ENCODE peak calls at places on chromosomes 13 and 19, in five cellular contexts. One of them, this sample, is unnamed.

GRCh38 chr13:29908917-29909755 is 58.7 kb upstream of the UBL3 start:
- DNase-seq in esophagus muscularis mucosa: no peak
- DNase-seq in stomach: no peak
- DNase-seq in HepG2: no peak
- DNase-seq in adrenal gland: no peak
- DNase-seq in this sample: no peak

GRCh38 chr19:313169-313987 is 22.2 kb upstream of the PLPP2 start:
- DNase-seq in stomach: peak
- DNase-seq in HepG2: no peak
- DNase-seq in esophagus muscularis mucosa: no peak
- DNase-seq in adrenal gland: no peak
- DNase-seq in this sample: no peak

GRCh38 chr19:23071087-23071511 is 45.7 kb upstream of the ZNF730 start:
- DNase-seq in adrenal gland: no peak
- DNase-seq in HepG2: no peak
- DNase-seq in esophagus muscularis mucosa: no peak
- DNase-seq in stomach: no peak
- DNase-seq in this sample: no peak

GRCh38 chr13:112967666-112968379 is 1.2 kb upstream of the MCF2L start:
- DNase-seq in stomach: no peak
- DNase-seq in esophagus muscularis mucosa: no peak
- DNase-seq in adrenal gland: no peak
- DNase-seq in HepG2: no peak
- DNase-seq in this sample: no peak

GRCh38 chr19:5131031-5131865 is 162.3 kb downstream of the KDM4B start:
- DNase-seq in HepG2: no peak
- DNase-seq in adrenal gland: no peak
- DNase-seq in stomach: no peak
- DNase-seq in esophagus muscularis mucosa: no peak
- DNase-seq in this sample: no peak

GRCh38 chr19:50639121-50640112 is at the start of gene SYT3:
- DNase-seq in esophagus muscularis mucosa: no peak
- DNase-seq in HepG2: no peak
- DNase-seq in adrenal gland: peak
- DNase-seq in stomach: peak
- DNase-seq in this sample: no peak

GRCh38 chr13:44868397-44868796 is 120.9 kb downstream of the NUFIP1 start:
- DNase-seq in adrenal gland: no peak
- DNase-seq in stomach: no peak
- DNase-seq in HepG2: no peak
- DNase-seq in esophagus muscularis mucosa: no peak
- DNase-seq in this sample: no peak

GRCh38 chr13:98142427-98143156 is at the start of gene FARP1:
- DNase-seq in adrenal gland: peak
- DNase-seq in HepG2: peak
- DNase-seq in stomach: peak
- DNase-seq in esophagus muscularis mucosa: no peak
- DNase-seq in this sample: peak

GRCh38 chr13:41428155-41428554 is 29.2 kb upstream of the RGCC start:
- DNase-seq in esophagus muscularis mucosa: no peak
- DNase-seq in stomach: no peak
- DNase-seq in adrenal gland: no peak
- DNase-seq in HepG2: no peak
- DNase-seq in this sample: no peak

GRCh38 chr19:16830679-16831078 is 1.5 kb downstream of the SIN3B start:
- DNase-seq in stomach: no peak
- DNase-seq in adrenal gland: peak
- DNase-seq in esophagus muscularis mucosa: no peak
- DNase-seq in HepG2: no peak
- DNase-seq in this sample: no peak
- H3K4me3 ChIP-seq in stomach: no peak
- H3K4me3 ChIP-seq in adrenal gland: no peak
- H3K4me3 ChIP-seq in esophagus muscularis mucosa: peak
- H3K4me3 ChIP-seq in HepG2: peak
- H3K4me3 ChIP-seq in this sample: no peak

DNA sequence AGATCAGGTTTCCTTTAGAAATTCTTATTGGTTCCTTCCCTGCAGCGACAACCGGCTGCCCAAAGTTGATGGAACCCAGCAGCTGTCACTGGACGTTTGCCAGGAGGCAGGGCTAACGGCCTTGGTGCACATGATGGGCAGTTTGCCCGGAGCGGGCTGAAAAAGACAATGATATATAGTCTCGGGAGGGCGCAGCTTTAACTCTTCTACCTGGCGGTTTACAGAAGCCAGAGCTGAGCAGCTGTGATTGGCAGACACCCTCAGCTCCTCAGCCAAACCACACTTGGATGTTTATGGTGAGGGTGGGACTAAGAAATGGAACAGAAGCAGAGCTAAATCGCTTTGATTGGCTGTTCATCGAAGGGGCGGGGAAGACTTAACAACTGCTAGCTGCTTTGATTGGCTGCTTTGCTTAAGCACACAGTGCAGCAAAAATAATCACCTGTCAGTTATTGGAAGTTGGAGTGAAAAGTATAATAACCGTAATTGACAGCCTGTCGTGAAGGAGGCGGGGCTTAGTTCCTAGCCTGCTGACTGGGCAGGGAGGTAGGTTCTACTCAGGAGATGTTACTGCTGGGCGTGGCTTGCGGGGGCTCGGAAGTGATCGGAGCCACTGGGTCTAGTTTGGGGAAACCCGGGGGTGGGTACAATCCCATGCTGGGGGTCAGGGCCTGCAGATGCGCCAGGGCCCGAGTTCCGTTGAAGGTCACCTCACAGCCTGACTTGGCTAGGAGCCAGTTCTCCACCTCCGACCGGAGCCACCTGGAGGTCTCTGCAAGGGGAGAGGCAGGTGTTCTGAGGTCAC is 7.5 kb downstream of the EMP3 start:
- DNase-seq in adrenal gland: peak
- DNase-seq in stomach: peak
- DNase-seq in HepG2: peak
- DNase-seq in esophagus muscularis mucosa: peak
- DNase-seq in this sample: peak
- TF ChIP-seq POLR2A in adrenal gland: no peak
- TF ChIP-seq POLR2A in stomach: no peak
- TF ChIP-seq POLR2A in HepG2: no peak
- TF ChIP-seq POLR2A in esophagus muscularis mucosa: no peak
- TF ChIP-seq POLR2A in this sample: no peak

DNA sequence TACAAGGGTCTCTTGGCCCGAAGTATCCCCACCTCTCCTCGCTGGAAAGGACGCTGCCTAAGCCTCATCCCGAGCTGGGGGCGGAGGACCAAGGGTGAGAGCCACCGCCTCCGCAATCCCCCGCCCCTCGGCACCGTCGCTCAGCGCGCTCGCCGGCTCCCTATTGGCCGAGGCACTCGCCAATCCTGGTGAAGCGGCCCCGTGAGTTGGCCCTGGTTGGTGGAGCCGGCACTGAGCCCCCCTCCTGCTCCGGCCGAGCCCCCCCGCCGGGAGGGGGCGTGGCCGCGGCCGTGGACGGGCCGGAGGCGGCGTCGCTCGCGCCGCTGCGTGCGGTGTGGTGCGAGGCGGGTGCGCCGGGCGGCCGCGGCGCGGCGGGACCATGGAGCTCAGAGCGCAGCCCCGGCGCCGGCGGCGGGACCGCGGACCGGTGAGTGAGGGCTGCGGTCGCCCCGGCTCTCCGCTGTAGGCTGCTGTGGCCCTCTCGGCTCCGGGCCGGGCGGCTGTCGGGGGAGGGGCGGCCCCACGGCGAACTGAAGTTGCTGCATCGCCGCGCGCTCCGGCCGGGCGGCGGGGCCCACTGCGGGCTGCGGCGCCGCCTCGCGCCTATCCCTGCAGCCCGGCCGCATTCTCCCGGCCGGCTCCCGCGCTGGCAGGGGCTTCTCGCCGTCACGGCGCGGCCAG is at the start of gene WASF3:
- DNase-seq in HepG2: peak
- DNase-seq in esophagus muscularis mucosa: peak
- DNase-seq in adrenal gland: peak
- DNase-seq in stomach: peak
- DNase-seq in this sample: peak
- H3K4me3 ChIP-seq in HepG2: peak
- H3K4me3 ChIP-seq in esophagus muscularis mucosa: peak
- H3K4me3 ChIP-seq in adrenal gland: peak
- H3K4me3 ChIP-seq in stomach: peak
- H3K4me3 ChIP-seq in this sample: peak

GRCh38 chr19:44753619-44753931 is 5.1 kb downstream of the BCL3 start:
- DNase-seq in adrenal gland: no peak
- DNase-seq in stomach: no peak
- DNase-seq in esophagus muscularis mucosa: no peak
- DNase-seq in HepG2: no peak
- DNase-seq in this sample: no peak

GRCh38 chr19:44752123-44752815 is 3.8 kb downstream of the BCL3 start:
- DNase-seq in HepG2: no peak
- DNase-seq in esophagus muscularis mucosa: no peak
- DNase-seq in adrenal gland: no peak
- DNase-seq in stomach: no peak
- DNase-seq in this sample: no peak

GRCh38 chr19:44754743-44755066 is 6.2 kb downstream of the BCL3 start:
- DNase-seq in esophagus muscularis mucosa: no peak
- DNase-seq in adrenal gland: no peak
- DNase-seq in HepG2: no peak
- DNase-seq in stomach: no peak
- DNase-seq in this sample: no peak

GRCh38 chr19:44753932-44754742 is 5.6 kb downstream of the BCL3 start:
- DNase-seq in adrenal gland: peak
- DNase-seq in stomach: peak
- DNase-seq in HepG2: no peak
- DNase-seq in esophagus muscularis mucosa: peak
- DNase-seq in this sample: peak

DNA sequence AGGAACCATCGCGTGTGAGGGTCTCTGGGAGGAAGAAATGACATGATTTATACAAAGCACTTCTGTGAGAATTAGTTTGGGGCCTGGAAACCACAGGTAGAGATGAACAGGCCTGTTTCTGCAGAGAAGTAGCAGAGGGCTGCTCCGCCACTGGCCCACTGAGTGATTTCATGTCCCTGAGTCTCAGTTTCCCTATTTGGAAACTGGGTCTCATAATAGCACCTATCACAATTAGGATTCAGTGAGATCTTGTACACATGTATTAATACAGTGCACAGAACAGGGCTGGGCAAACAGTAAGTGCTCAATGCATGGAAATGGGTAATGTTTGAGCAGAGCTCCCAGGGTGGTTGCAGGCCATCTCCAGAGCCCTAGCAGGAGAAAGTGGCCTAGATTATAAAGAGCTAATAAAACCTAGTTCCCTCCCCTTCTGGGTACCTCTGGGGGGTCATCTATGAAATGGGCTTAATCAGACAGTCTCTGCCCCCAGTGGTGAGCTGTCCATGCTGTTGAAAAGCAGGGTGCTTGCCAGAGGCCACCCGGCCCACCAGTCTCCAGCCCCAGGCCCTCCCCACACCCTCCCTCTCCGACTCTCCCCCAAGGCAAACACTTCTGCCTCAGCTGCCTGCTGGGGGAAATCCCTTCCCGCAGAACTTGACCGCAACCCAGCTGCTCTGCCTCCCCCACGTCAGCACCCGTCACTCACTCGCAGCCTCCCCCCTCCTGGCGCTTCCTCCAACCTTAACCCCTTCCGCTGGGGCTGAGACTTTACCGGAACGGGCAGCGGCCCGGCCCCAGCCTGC is 4.5 kb downstream of the BCL3 start:
- DNase-seq in esophagus muscularis mucosa: peak
- DNase-seq in adrenal gland: peak
- DNase-seq in HepG2: peak
- DNase-seq in stomach: peak
- DNase-seq in this sample: peak
- TF ChIP-seq POLR2A in esophagus muscularis mucosa: no peak
- TF ChIP-seq POLR2A in adrenal gland: no peak
- TF ChIP-seq POLR2A in HepG2: no peak
- TF ChIP-seq POLR2A in stomach: no peak
- TF ChIP-seq POLR2A in this sample: no peak

GRCh38 chr19:46391296-46392251 is 21.8 kb downstream of the CCDC8 start:
- DNase-seq in HepG2: no peak
- DNase-seq in esophagus muscularis mucosa: no peak
- DNase-seq in stomach: no peak
- DNase-seq in adrenal gland: no peak
- DNase-seq in this sample: no peak
- H3K4me3 ChIP-seq in HepG2: no peak
- H3K4me3 ChIP-seq in esophagus muscularis mucosa: no peak
- H3K4me3 ChIP-seq in stomach: no peak
- H3K4me3 ChIP-seq in adrenal gland: no peak
- H3K4me3 ChIP-seq in this sample: no peak

GRCh38 chr13:48501705-48502104 is 31.2 kb downstream of the RCBTB2 start:
- DNase-seq in stomach: no peak
- DNase-seq in adrenal gland: no peak
- DNase-seq in esophagus muscularis mucosa: no peak
- DNase-seq in HepG2: no peak
- DNase-seq in this sample: no peak

GRCh38 chr13:48496796-48497195 is 36.1 kb downstream of the RCBTB2 start:
- DNase-seq in stomach: no peak
- DNase-seq in esophagus muscularis mucosa: no peak
- DNase-seq in HepG2: no peak
- DNase-seq in adrenal gland: no peak
- DNase-seq in this sample: no peak

GRCh38 chr13:48502601-48503319 is 30.1 kb downstream of the RCBTB2 start:
- DNase-seq in stomach: no peak
- DNase-seq in esophagus muscularis mucosa: no peak
- DNase-seq in adrenal gland: no peak
- DNase-seq in HepG2: no peak
- DNase-seq in this sample: no peak

GRCh38 chr13:48497669-48498068 is 35.2 kb downstream of the RCBTB2 start:
- DNase-seq in adrenal gland: no peak
- DNase-seq in HepG2: no peak
- DNase-seq in esophagus muscularis mucosa: no peak
- DNase-seq in stomach: no peak
- DNase-seq in this sample: no peak

DNA sequence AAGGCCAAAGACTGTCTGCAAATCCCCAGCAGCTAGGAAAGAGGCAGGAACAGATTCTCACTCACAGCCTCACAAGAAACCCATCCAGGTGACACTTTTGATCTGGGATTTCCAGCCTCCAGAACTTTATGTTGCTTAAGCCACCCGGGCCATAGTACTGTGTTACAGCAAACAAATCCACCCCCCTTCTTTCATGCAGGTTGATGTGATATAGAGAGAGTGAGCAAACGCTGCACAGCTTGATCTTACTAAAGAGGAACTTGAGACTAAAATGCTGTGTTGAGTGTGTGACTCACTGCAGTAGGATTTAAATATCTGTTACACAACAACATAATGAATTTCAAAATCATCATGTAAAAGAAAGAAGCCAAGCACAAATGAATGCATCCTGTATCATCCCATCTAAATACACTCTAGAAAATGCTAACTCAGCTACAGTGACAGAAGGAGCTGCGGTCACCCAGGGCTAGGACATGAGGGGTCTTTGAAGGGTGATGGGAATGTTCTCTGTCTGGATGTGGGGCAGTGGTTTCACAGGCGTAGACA is 32.2 kb downstream of the RCBTB2 start:
- DNase-seq in adrenal gland: no peak
- DNase-seq in HepG2: peak
- DNase-seq in stomach: no peak
- DNase-seq in esophagus muscularis mucosa: no peak
- DNase-seq in this sample: no peak
- TF ChIP-seq POLR2A in adrenal gland: no peak
- TF ChIP-seq POLR2A in HepG2: no peak
- TF ChIP-seq POLR2A in stomach: no peak
- TF ChIP-seq POLR2A in esophagus muscularis mucosa: no peak
- TF ChIP-seq POLR2A in this sample: no peak

This sample was measured in lower leg skin.